ENCODE peak calls at places on chromosomes 12 and 14, in eight cellular contexts. V is right lobe of liver; L is HCT116; C is spleen; B is effector memory CD4-positive, alpha-beta T cell; T is upper lobe of right lung; S is PC-9; O is left ventricle myocardium inferior. D is an unnamed sample.

GRCh38 chr12:91511795-91512420 is 329.3 kb upstream of the DCN start:
- DNase-seq in B (no peak), L (no peak), T (no peak), O (no peak), V (no peak), C (no peak), S (no peak), D (no peak)

GRCh38 chr12:111248221-111248620 is 120.7 kb downstream of the PHETA1 start:
- DNase-seq in O (no peak), V (no peak), C (no peak), L (no peak), S (no peak), T (peak), B (no peak), D (no peak)

GRCh38 chr14:54106802-54107377 is 150.3 kb upstream of the BMP4 start:
- DNase-seq in O (no peak), B (no peak), S (peak), V (no peak), T (no peak), C (no peak), L (no peak), D (no peak)

GRCh38 chr12:22318122-22318737 is 16.3 kb downstream of the ST8SIA1 start:
- DNase-seq in O (no peak), T (no peak), B (no peak), S (no peak), L (no peak), V (no peak), C (no peak), D (no peak)

GRCh38 chr12:72286526-72286925 is 14.4 kb downstream of the TRHDE start:
- DNase-seq in O (no peak), S (no peak), L (no peak), B (no peak), T (no peak), C (no peak), V (no peak), D (no peak)

GRCh38 chr14:104144911-104145825 is 6.8 kb downstream of the KIF26A start:
- DNase-seq in C (peak), S (no peak), V (peak), L (no peak), B (no peak), O (no peak), T (peak), D (no peak)

GRCh38 chr12:22598141-22598762 is 26.7 kb upstream of the ETNK1 start:
- DNase-seq in L (no peak), S (no peak), T (no peak), O (no peak), C (no peak), V (no peak), B (no peak), D (no peak)

GRCh38 chr12:44286821-44287220 is 450.9 kb downstream of the TMEM117 start:
- DNase-seq in O (no peak), T (no peak), S (no peak), B (no peak), V (no peak), L (no peak), C (no peak), D (no peak)

GRCh38 chr14:51331651-51332367 is 91.8 kb downstream of the TMX1 start:
- DNase-seq in L (no peak), O (no peak), B (no peak), T (no peak), S (no peak), C (no peak), V (no peak), D (no peak)

GRCh38 chr12:74620932-74621331 is 83.3 kb downstream of the ATXN7L3B start:
- DNase-seq in S (no peak), C (no peak), T (no peak), V (no peak), O (no peak), B (no peak), L (no peak), D (no peak)

GRCh38 chr14:75023108-75023507 is 20.4 kb downstream of the EIF2B2 start:
- DNase-seq in C (no peak), V (no peak), B (no peak), T (no peak), S (no peak), O (no peak), L (no peak), D (no peak)

GRCh38 chr12:6361834-6362233 is 13.5 kb downstream of the SCNN1A start:
- DNase-seq in S (peak), L (no peak), V (peak), O (peak), T (peak), B (no peak), C (peak), D (no peak)

GRCh38 chr12:6358886-6359285 is 16.5 kb downstream of the SCNN1A start:
- DNase-seq in L (no peak), O (no peak), T (no peak), V (no peak), B (no peak), S (no peak), C (no peak), D (no peak)

GRCh38 chr12:6362383-6362782 is 13.0 kb downstream of the SCNN1A start:
- DNase-seq in C (no peak), B (no peak), O (no peak), T (no peak), V (no peak), L (no peak), S (no peak), D (no peak)

GRCh38 chr12:6360080-6360571 is 15.2 kb downstream of the SCNN1A start:
- DNase-seq in T (no peak), S (no peak), O (no peak), V (peak), L (no peak), C (no peak), B (no peak), D (no peak)

GRCh38 chr12:6360578-6361490 is 14.5 kb downstream of the SCNN1A start:
- DNase-seq in S (no peak), V (no peak), L (no peak), B (no peak), T (no peak), C (peak), O (no peak), D (no peak)
- H3K27ac ChIP-seq in S (no peak), V (peak), L (peak), B (no peak), T (peak), C (peak), O (peak), D (peak)

GRCh38 chr12:122995503-122996187 is 15.2 kb downstream of the ARL6IP4 start:
- DNase-seq in V (peak), B (no peak), S (no peak), O (peak), T (no peak), L (no peak), C (peak), D (no peak)

GRCh38 chr12:122997343-122998250 is 17.1 kb downstream of the ARL6IP4 start:
- DNase-seq in B (no peak), O (no peak), S (no peak), T (no peak), L (no peak), V (no peak), C (peak), D (no peak)

GRCh38 chr12:122996188-122996601 is 15.7 kb downstream of the ARL6IP4 start:
- DNase-seq in B (no peak), V (peak), O (no peak), T (no peak), S (no peak), C (peak), L (no peak), D (no peak)

GRCh38 chr12:122998316-122998715 is 17.8 kb downstream of the ARL6IP4 start:
- DNase-seq in L (no peak), T (no peak), B (no peak), C (peak), S (no peak), V (no peak), O (no peak), D (no peak)

DNA sequence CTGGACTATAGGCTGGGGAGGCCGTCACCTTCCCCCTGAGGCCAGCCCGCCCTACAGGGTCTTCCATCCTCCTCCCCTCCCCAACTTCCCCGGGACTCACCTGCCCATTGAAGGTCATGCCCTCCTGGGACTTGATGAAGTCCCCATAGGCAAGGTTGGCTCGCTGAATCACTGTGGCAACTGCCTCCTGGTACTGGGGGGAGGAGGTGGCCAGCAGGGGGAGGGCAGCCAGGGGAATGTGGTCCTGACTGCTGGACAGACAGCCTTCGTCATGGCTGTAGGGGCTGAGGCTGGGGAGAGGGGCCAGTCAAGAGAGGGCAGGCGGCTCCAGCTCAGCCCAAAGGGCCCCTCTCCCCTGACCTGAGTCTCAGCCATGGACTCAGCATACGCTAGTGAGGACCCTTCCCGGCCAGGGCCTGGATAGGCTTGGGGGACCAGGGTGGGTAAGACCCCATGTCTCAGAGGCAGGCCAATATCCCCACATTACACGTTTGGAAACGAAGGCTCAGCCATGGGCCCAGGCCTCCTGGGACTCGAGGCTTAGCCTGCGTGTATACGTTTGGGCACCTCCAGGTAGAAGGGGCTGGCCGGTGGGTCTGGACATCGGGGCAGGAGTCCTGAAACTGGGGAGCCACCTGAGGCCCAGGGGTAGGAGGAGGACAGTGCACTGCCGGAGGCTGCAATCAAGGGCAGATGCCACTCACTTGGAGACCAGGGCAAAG is 16.3 kb downstream of the ARL6IP4 start:
- DNase-seq in V (peak), C (peak), B (no peak), O (no peak), L (no peak), T (no peak), S (no peak), D (no peak)
- H3K27ac ChIP-seq in V (peak), C (no peak), B (no peak), O (no peak), L (no peak), T (no peak), S (no peak), D (no peak)

DNA sequence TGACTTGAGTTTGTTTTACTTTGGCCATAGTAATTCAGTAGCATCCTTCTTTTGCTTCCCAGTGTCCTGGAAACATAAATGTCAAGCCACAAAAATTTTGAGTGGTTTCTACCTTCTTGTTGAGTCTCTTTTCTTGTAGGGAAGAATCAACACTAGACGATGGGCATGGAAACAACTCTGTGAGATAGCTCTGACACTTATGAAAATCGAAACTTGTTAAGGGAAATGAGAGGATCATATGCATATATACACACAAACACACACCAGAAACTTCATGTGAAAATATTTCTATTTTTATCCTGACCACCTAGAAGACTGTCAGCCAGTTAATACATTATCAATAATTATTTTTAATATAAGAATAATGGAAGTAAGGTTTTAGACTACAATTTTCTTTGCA is 1247.3 kb upstream of the FLRT2 start:
- DNase-seq in T (no peak), O (no peak), S (no peak), L (no peak), B (no peak), V (no peak), C (no peak), D (no peak)
- H3K27ac ChIP-seq in T (no peak), O (no peak), S (no peak), L (no peak), B (no peak), V (no peak), C (no peak), D (no peak)

GRCh38 chr14:90966493-90966892 is 93.9 kb downstream of the RPS6KA5 start:
- DNase-seq in B (no peak), S (no peak), T (no peak), V (no peak), L (no peak), C (no peak), O (no peak), D (no peak)
- H3K27ac ChIP-seq in B (no peak), S (no peak), T (no peak), V (no peak), L (no peak), C (no peak), O (no peak), D (no peak)

GRCh38 chr14:106776395-106776983 is 1250.1 kb downstream of the TMEM121 start:
- DNase-seq in T (no peak), B (no peak), V (no peak), O (no peak), C (no peak), L (no peak), S (no peak), D (no peak)
- H3K27ac ChIP-seq in T (no peak), B (no peak), V (no peak), O (no peak), C (no peak), L (no peak), S (no peak), D (no peak)

GRCh38 chr14:38053684-38054083 is 154.0 kb upstream of the SSTR1 start:
- DNase-seq in B (no peak), V (no peak), O (no peak), T (no peak), S (no peak), C (no peak), L (no peak), D (no peak)
- H3K27ac ChIP-seq in B (no peak), V (no peak), O (no peak), T (no peak), S (no peak), C (no peak), L (no peak), D (no peak)

D was measured in epithelial cell of prostate.